ENCODE peak calls at places on chromosome 16, in four cellular contexts. D is heart right ventricle, R is A549, J is heart left ventricle. N is an unnamed sample. For H3K9me3, the result is how much of the 10 kb centered on the place peaks cover.

GRCh38 chr16:28859326-28859725 is 4.3 kb upstream of the SH2B1 start:
- DNase-seq in J (no peak), R (no peak), D (no peak), N (no peak)

GRCh38 chr16:55471448-55472097 is 7.4 kb upstream of the MMP2 start:
- DNase-seq in J (no peak), D (no peak), R (peak), N (no peak)

GRCh38 chr16:57663917-57664661 is 4.0 kb upstream of the ADGRG3 start:
- DNase-seq in R (no peak), D (no peak), J (no peak), N (no peak)

GRCh38 chr16:72937916-72938315 is 110.0 kb downstream of the ZFHX3 start:
- DNase-seq in R (no peak), J (no peak), D (no peak), N (no peak)

GRCh38 chr16:6482861-6483530 is 849.6 kb upstream of the RBFOX1 start:
- DNase-seq in J (no peak), D (no peak), R (no peak), N (no peak)

GRCh38 chr16:47524007-47524405 is 62.9 kb downstream of the PHKB start:
- DNase-seq in R (no peak), D (no peak), J (no peak), N (no peak)

GRCh38 chr16:56604966-56605365 is 3.4 kb upstream of the MT2A start:
- DNase-seq in J (no peak), D (no peak), R (no peak), N (no peak)

GRCh38 chr16:30773826-30774225 is 11.7 kb downstream of the RNF40 start:
- DNase-seq in R (no peak), D (no peak), J (no peak), N (no peak)

GRCh38 chr16:89576173-89577054 is 856 bp downstream of the CPNE7 start:
- DNase-seq in D (no peak), R (no peak), J (no peak), N (no peak)

GRCh38 chr16:87297918-87298631 is 19.1 kb downstream of the C16orf95 start:
- DNase-seq in R (no peak), D (no peak), J (no peak), N (no peak)

GRCh38 chr16:14529010-14529669 is 100.9 kb downstream of the PARN start:
- DNase-seq in D (peak), R (peak), J (peak), N (no peak)

GRCh38 chr16:57377080-57377841 is 5.0 kb downstream of the CX3CL1 start:
- DNase-seq in R (peak), D (no peak), J (no peak), N (no peak)

GRCh38 chr16:14289692-14290340 is 218.7 kb downstream of the MRTFB start:
- DNase-seq in D (no peak), R (peak), J (no peak), N (no peak)

GRCh38 chr16:75682308-75682707 is 5.5 kb upstream of the CPHXL2 start:
- DNase-seq in J (no peak), R (no peak), D (no peak), N (no peak)

GRCh38 chr16:75676909-75677308 is at the start of gene CPHXL2:
- DNase-seq in D (no peak), R (no peak), J (no peak), N (no peak)

DNA sequence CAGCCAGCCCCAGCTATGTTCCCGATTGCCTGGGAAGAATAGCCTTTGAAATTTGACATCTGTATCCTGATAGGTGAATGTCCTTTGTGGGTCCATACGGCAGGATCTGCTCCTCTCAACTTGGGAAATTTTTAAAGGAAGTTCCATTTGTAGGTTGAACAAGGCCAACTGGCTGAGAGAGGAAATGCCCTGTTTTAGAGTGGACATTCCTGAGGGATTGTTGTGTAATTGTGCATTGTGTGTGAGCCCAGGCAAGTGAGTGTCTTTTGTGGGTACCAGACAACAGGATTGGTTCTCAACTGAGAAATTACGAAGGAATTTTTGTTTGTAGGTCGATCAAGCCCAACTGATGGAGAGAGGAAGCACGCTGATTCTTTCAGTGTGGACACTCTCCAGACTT is 2.6 kb upstream of the CPHXL2 start:
- DNase-seq in D (no peak), J (no peak), R (no peak), N (no peak)
- H3K9me3 ChIP-seq in D (under half), J (under half), R (under half), N (under half)

GRCh38 chr16:35731341-35732040 is 2272.1 kb downstream of the TP53TG3F start:
- DNase-seq in J (no peak), R (no peak), D (no peak), N (no peak)
- H3K9me3 ChIP-seq in J (under half), R (under half), D (under half), N (under half)

DNA sequence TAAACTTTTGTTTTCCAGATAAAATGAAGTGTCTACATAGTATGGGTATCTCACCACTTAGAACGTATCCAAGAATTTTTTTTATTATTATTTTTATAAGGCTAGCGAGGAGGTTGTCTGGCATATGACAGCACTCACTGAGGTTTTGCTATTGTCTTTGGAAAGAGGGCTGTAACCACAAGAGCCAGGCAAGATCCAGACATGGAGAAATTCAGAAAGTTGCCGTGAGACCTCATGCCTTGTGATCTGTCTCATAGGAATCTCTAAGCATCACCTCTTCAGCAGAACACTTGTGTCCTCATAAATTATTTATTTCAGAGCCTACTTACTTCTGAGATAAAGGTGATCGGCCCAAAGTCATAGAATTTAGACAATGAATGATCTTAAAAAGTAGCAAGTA is 410.8 kb downstream of the CDH11 start:
- DNase-seq in R (no peak), J (no peak), D (no peak), N (no peak)
- H3K9me3 ChIP-seq in R (under half), J (under half), D (under half), N (under half)

GRCh38 chr16:35711958-35712357 is 2252.5 kb downstream of the TP53TG3F start:
- DNase-seq in R (no peak), D (no peak), J (no peak), N (no peak)
- H3K9me3 ChIP-seq in R (under half), D (under half), J (half or more), N (under half)

GRCh38 chr16:3383045-3383448 is 17.8 kb downstream of the ZSCAN32 start:
- DNase-seq in D (no peak), R (peak), J (no peak), N (no peak)
- H3K9me3 ChIP-seq in D (under half), R (half or more), J (half or more), N (half or more)

GRCh38 chr16:3311496-3311895 is 6.2 kb downstream of the ZNF75A start:
- DNase-seq in J (no peak), R (no peak), D (no peak), N (no peak)
- H3K9me3 ChIP-seq in J (half or more), R (half or more), D (under half), N (under half)

DNA sequence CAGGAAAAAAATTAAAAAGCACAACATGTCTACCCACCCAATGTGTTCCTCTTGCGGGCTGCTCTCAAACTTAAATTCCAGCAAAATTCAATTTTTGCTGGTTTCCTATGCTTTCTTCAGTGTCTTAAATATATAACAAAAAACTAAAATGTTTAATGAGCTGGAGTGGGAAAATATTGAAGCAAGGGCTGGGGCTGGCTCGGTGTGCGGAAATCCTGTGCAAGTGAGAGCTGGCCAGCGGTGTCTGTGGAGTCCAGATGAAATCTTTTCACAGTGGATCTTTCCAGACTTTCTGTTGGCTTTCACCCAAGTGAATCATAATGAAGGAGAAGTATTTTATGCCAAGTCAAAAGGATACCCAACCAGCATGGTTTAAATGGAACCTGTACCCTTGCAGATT is 1733.6 kb downstream of the TP53TG3F start:
- DNase-seq in R (no peak), D (no peak), J (no peak), N (no peak)
- H3K9me3 ChIP-seq in R (under half), D (under half), J (under half), N (under half)

DNA sequence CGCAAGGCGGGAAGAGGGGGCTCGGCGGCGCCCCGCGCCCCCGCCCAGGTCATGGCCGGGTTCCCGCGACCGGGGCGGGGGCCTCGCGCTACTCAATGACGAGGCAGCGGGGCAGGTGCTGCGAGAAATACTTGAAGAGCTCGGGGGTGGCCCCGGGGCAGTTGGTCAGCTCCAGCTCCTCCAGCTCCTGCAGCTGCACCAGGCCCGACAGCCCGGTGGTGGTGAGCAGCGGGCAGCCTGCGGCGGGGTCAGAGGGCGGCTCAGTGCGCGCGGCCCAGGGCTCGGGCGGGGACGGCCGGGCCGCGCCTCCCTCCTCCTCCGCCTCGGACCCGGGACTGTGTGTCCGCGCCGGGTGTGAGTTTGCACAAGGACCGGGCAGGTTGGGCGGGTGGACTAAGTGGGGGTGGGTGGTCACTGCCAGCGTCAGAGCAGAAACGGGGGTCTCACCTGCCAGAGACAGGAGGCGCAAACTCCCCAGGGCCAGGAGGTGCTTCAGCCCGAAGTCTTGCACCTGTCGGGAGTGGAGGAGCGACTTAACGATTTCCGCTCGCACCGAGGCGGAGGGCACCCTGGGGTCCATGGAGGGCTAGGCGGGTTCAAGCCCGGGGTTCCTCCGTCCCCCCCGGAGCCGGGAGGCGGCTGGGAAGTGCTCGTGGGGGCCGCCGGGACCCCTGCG is 4.1 kb upstream of the WDR24 start:
- DNase-seq in D (no peak), J (no peak), R (no peak), N (no peak)
- H3K9me3 ChIP-seq in D (under half), J (under half), R (under half), N (under half)

DNA sequence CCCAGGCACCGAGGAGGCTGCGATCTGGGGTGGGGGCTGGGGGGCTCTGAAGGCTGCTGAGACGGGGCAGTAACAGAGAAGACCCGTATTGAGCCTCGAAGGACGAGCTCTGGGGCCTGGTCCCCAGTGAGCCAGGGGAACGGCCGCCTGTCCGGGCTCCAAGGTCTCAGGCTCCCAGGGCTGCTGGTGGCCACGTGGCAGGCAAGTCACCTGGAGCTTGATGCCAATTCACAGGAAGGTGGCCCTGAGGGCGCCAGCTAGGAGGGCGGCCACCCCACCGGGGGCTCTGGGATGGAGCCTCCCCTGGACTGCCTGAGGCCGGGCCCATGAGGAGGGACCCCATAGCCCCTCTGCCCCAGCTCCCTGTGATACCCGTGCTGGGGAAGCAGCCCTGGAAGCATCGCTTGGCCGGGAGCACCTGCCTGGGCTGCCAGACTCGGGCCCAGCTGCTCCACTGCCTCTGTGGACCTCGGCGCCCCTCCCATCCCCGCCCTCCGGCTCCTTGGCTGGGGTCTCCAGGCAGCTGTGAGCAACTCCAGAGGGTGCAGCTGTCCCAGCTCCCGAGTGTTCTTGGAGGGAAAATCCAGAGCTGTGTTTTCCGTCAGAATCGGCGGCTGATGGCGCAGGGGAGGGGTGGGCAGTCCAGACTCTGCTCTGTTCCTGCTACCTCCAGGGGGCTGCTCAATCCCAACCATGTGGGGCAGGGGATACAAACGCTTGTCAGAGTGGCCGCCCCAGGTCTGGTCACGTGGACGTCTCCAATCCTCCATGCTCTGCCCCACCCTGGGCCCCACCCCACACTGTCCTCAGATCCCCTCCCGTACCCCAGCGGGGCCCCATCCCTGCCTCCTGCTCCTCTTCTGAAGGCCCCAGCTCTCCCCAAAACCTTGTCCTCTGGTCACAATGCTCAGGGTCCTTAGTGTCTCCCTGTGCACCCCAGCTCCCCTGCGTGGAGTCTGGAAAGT is 67.2 kb upstream of the GNG13 start:
- DNase-seq in R (no peak), J (no peak), D (no peak), N (no peak)
- H3K9me3 ChIP-seq in R (under half), J (under half), D (under half), N (under half)